ENCODE peak calls at places on chromosome 1, in six cellular contexts. One of them, this sample, is unnamed.

GRCh38 chr1:33435096-33435820 is 4.4 kb upstream of the PHC2 start:
- DNase-seq in heart left ventricle: no peak
- DNase-seq in MM.1S: no peak
- DNase-seq in ovary: no peak
- DNase-seq in keratinocyte: no peak
- DNase-seq in PC-3: peak; percentile 66
- DNase-seq in this sample: no peak

GRCh38 chr1:34929853-34930701 is 627 bp upstream of the DLGAP3 start:
- DNase-seq in ovary: no peak
- DNase-seq in keratinocyte: no peak
- DNase-seq in heart left ventricle: no peak
- DNase-seq in MM.1S: no peak
- DNase-seq in PC-3: no peak
- DNase-seq in this sample: no peak

GRCh38 chr1:221712198-221712684 is 29.6 kb downstream of the DUSP10 start:
- DNase-seq in MM.1S: no peak
- DNase-seq in keratinocyte: peak; percentile 33
- DNase-seq in PC-3: peak; percentile 71
- DNase-seq in ovary: no peak
- DNase-seq in heart left ventricle: no peak
- DNase-seq in this sample: peak; percentile 64

GRCh38 chr1:30314591-30314990 is 408.8 kb downstream of the MATN1 start:
- DNase-seq in heart left ventricle: no peak
- DNase-seq in MM.1S: no peak
- DNase-seq in ovary: no peak
- DNase-seq in keratinocyte: no peak
- DNase-seq in PC-3: no peak
- DNase-seq in this sample: no peak

GRCh38 chr1:59029768-59030167 is 245.9 kb upstream of the JUN start:
- DNase-seq in keratinocyte: no peak
- DNase-seq in heart left ventricle: no peak
- DNase-seq in ovary: no peak
- DNase-seq in PC-3: peak; percentile 79
- DNase-seq in MM.1S: no peak
- DNase-seq in this sample: no peak

GRCh38 chr1:76229279-76229977 is 154.9 kb downstream of the ST6GALNAC3 start:
- DNase-seq in keratinocyte: no peak
- DNase-seq in MM.1S: no peak
- DNase-seq in heart left ventricle: no peak
- DNase-seq in PC-3: no peak
- DNase-seq in ovary: no peak
- DNase-seq in this sample: no peak

GRCh38 chr1:86507935-86508582 is 38.8 kb upstream of the CLCA4 start:
- DNase-seq in heart left ventricle: no peak
- DNase-seq in PC-3: peak; percentile 50
- DNase-seq in ovary: no peak
- DNase-seq in keratinocyte: no peak
- DNase-seq in MM.1S: peak; percentile 19
- DNase-seq in this sample: no peak

GRCh38 chr1:160087118-160087662 is 5.9 kb downstream of the KCNJ9 start:
- DNase-seq in PC-3: no peak
- DNase-seq in heart left ventricle: no peak
- DNase-seq in keratinocyte: no peak
- DNase-seq in ovary: no peak
- DNase-seq in MM.1S: no peak
- DNase-seq in this sample: no peak

GRCh38 chr1:201535046-201535777 is 3.7 kb upstream of the NAV1 start:
- DNase-seq in MM.1S: no peak
- DNase-seq in keratinocyte: no peak
- DNase-seq in heart left ventricle: no peak
- DNase-seq in ovary: no peak
- DNase-seq in PC-3: peak; percentile 37
- DNase-seq in this sample: no peak

GRCh38 chr1:226884116-226884515 is 13.7 kb downstream of the PSEN2 start:
- DNase-seq in heart left ventricle: no peak
- DNase-seq in ovary: no peak
- DNase-seq in keratinocyte: no peak
- DNase-seq in PC-3: peak; percentile 32
- DNase-seq in MM.1S: no peak
- DNase-seq in this sample: no peak

GRCh38 chr1:220992705-220993052 is 113.4 kb downstream of the HLX start:
- DNase-seq in MM.1S: no peak
- DNase-seq in keratinocyte: no peak
- DNase-seq in PC-3: no peak
- DNase-seq in ovary: no peak
- DNase-seq in heart left ventricle: no peak
- DNase-seq in this sample: no peak

GRCh38 chr1:107016376-107016978 is 40.0 kb upstream of the PRMT6 start:
- DNase-seq in PC-3: no peak
- DNase-seq in heart left ventricle: no peak
- DNase-seq in keratinocyte: no peak
- DNase-seq in ovary: no peak
- DNase-seq in MM.1S: peak; percentile 41
- DNase-seq in this sample: no peak
- H3K4me3 ChIP-seq in PC-3: no peak overlapping the region
- H3K4me3 ChIP-seq in heart left ventricle: no peak overlapping the region
- H3K4me3 ChIP-seq in keratinocyte: no peak overlapping the region
- H3K4me3 ChIP-seq in ovary: no peak overlapping the region
- H3K4me3 ChIP-seq in MM.1S: peak overlapping the region; percentile 23
- H3K4me3 ChIP-seq in this sample: no peak overlapping the region

GRCh38 chr1:157558119-157558518 is 5.8 kb upstream of the FCRL5 start:
- DNase-seq in ovary: no peak
- DNase-seq in keratinocyte: no peak
- DNase-seq in MM.1S: no peak
- DNase-seq in PC-3: no peak
- DNase-seq in heart left ventricle: no peak
- DNase-seq in this sample: no peak

GRCh38 chr1:157566484-157567300 is 14.4 kb upstream of the FCRL5 start:
- DNase-seq in PC-3: no peak
- DNase-seq in ovary: no peak
- DNase-seq in heart left ventricle: no peak
- DNase-seq in MM.1S: no peak
- DNase-seq in keratinocyte: no peak
- DNase-seq in this sample: no peak

DNA sequence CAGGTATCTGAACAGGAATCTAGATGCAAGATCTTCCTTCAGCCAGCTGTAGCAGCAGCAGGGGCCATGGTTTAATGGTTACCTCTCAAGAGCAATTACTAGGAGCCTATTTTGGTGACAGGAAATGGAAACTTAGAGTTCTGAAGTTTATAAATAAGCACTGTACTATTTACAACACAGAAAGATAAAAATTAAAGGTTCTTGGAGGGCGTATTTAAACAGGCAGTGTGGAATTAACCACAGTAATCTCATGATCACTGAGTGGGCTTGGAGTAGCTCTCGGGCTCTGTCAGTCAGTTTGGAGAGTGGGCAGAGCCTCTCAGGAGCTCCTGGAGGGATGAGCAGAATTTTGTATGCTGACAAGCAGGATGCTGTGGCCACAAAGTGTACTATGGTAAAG is 10.2 kb upstream of the FCRL5 start:
- DNase-seq in ovary: no peak
- DNase-seq in keratinocyte: no peak
- DNase-seq in MM.1S: peak; percentile 87
- DNase-seq in heart left ventricle: no peak
- DNase-seq in PC-3: no peak
- DNase-seq in this sample: no peak
- TF ChIP-seq CTCF in ovary: no peak
- TF ChIP-seq CTCF in keratinocyte: no peak
- TF ChIP-seq CTCF in MM.1S: no peak
- TF ChIP-seq CTCF in heart left ventricle: no peak
- TF ChIP-seq CTCF in PC-3: no peak
- TF ChIP-seq CTCF in this sample: no peak

DNA sequence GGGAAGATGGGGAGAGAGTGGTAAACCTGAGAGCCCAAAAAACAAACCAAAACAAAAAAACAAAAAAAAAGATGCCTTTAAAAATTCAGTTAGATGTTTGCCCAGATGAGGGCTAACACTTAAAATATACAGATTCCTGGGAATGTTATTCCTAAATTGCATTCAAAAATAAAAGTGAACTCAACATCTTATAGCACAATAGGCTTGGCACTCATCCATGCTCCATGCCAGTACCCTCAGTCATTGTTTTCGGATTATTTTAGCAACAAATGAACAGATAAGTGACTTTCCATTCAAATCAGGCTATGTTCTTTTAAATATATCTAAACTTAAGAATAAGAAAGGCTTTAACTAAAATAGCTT is 3.7 kb downstream of the ATP1A1 start:
- DNase-seq in heart left ventricle: no peak
- DNase-seq in keratinocyte: no peak
- DNase-seq in MM.1S: no peak
- DNase-seq in ovary: no peak
- DNase-seq in PC-3: no peak
- DNase-seq in this sample: no peak
- H3K4me3 ChIP-seq in heart left ventricle: peak overlapping the region; percentile 86
- H3K4me3 ChIP-seq in keratinocyte: peak overlapping the region; percentile 44
- H3K4me3 ChIP-seq in MM.1S: no peak overlapping the region
- H3K4me3 ChIP-seq in ovary: no peak overlapping the region
- H3K4me3 ChIP-seq in PC-3: peak overlapping the region; percentile 78
- H3K4me3 ChIP-seq in this sample: no peak overlapping the region

GRCh38 chr1:203082571-203083462 is 3.0 kb downstream of the MYOG start:
- DNase-seq in PC-3: no peak
- DNase-seq in ovary: no peak
- DNase-seq in keratinocyte: no peak
- DNase-seq in heart left ventricle: no peak
- DNase-seq in MM.1S: peak; percentile 28
- DNase-seq in this sample: no peak

GRCh38 chr1:203085528-203086406 is at the start of gene MYOG:
- DNase-seq in ovary: no peak
- DNase-seq in MM.1S: no peak
- DNase-seq in heart left ventricle: no peak
- DNase-seq in PC-3: no peak
- DNase-seq in keratinocyte: no peak
- DNase-seq in this sample: no peak

GRCh38 chr1:203086992-203087763 is 1.4 kb upstream of the MYOG start:
- DNase-seq in PC-3: no peak
- DNase-seq in ovary: no peak
- DNase-seq in MM.1S: no peak
- DNase-seq in keratinocyte: no peak
- DNase-seq in heart left ventricle: no peak
- DNase-seq in this sample: no peak

GRCh38 chr1:203083463-203083921 is 2.3 kb downstream of the MYOG start:
- DNase-seq in heart left ventricle: no peak
- DNase-seq in keratinocyte: no peak
- DNase-seq in MM.1S: no peak
- DNase-seq in PC-3: no peak
- DNase-seq in ovary: no peak
- DNase-seq in this sample: no peak

DNA sequence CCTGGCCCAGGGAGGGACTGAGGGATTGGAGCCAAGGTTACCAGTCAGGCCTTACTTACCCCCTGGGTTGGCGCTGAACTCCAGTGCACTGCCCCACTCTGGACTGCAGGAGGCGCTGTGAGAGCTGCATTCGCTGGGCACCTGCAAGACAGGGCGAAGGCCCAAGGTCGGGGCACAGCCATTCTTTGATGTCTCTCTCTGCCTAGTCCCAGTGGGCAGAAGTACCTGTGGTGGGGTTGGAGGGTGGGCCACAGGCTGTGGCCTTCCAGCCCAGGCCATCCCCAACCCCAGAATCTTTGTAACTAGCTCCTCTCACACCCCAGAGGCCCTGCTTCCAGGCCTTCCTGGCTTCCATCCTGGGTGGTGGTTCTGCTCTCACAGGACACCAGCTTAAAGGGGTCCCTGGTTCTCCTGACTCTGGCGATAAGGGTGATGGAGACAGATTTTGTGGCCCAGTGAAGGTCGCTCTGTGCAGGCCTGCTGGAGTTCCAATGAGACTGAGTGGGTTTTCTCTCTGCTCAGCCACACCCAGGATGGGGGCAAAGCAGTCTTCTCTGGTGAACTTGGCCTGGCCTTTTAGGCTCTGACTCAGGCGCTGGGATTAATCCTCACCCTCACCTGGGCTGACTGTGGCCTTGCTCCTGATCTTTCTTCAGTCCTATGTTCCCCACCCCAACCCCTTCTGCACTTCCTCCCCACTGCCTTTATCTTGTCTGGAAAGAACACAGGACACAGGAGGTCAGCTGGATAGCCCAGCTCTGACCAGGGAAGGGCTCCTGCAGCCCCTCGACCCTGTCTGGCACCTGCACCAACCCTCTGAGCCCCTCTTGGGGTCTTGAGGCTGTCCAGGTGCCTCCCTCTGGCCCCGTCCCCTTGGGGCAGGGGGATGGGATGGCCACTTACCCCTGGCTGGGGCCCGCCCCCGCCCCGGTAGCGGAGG is 954 bp downstream of the MYOG start:
- DNase-seq in MM.1S: peak; percentile 23
- DNase-seq in heart left ventricle: no peak
- DNase-seq in keratinocyte: no peak
- DNase-seq in ovary: no peak
- DNase-seq in PC-3: peak; percentile 42
- DNase-seq in this sample: no peak
- TF ChIP-seq CTCF in MM.1S: peak; percentile 64
- TF ChIP-seq CTCF in heart left ventricle: peak; percentile 17
- TF ChIP-seq CTCF in keratinocyte: peak; percentile 69
- TF ChIP-seq CTCF in ovary: no peak
- TF ChIP-seq CTCF in PC-3: peak; percentile 78
- TF ChIP-seq CTCF in this sample: peak; percentile 48

GRCh38 chr1:204844326-204844725 is 26.3 kb upstream of the NFASC start:
- DNase-seq in ovary: no peak
- DNase-seq in keratinocyte: no peak
- DNase-seq in MM.1S: no peak
- DNase-seq in PC-3: no peak
- DNase-seq in heart left ventricle: no peak
- DNase-seq in this sample: no peak

GRCh38 chr1:204842892-204843291 is 27.8 kb upstream of the NFASC start:
- DNase-seq in keratinocyte: no peak
- DNase-seq in heart left ventricle: no peak
- DNase-seq in MM.1S: peak; percentile 64
- DNase-seq in ovary: no peak
- DNase-seq in PC-3: no peak
- DNase-seq in this sample: peak; percentile 14

GRCh38 chr1:204841798-204842197 is 28.9 kb upstream of the NFASC start:
- DNase-seq in ovary: no peak
- DNase-seq in keratinocyte: no peak
- DNase-seq in PC-3: no peak
- DNase-seq in MM.1S: peak; percentile 94
- DNase-seq in heart left ventricle: no peak
- DNase-seq in this sample: no peak

GRCh38 chr1:204841316-204841715 is 29.3 kb upstream of the NFASC start:
- DNase-seq in keratinocyte: no peak
- DNase-seq in heart left ventricle: no peak
- DNase-seq in ovary: no peak
- DNase-seq in PC-3: no peak
- DNase-seq in MM.1S: no peak
- DNase-seq in this sample: no peak

DNA sequence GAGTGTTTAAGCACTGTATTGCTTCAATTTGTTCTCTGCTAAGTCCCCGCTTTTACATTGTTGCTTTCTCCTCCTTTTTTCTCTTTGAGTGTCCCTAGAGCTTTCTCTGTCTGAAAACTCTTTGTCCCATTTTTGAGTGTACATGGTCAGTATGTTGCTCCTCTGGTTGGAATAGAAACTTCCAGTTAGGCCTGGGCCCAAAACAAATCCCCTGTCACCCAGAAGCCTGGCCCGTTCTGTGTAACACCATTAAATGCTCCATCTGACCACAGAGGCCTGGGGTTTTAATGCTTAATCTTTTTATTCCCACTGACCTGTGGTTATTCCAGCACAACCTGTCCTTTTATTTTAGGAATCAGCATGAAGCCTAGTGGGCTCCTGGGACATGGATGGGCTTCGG is 28.3 kb upstream of the NFASC start:
- DNase-seq in keratinocyte: no peak
- DNase-seq in PC-3: no peak
- DNase-seq in MM.1S: no peak
- DNase-seq in ovary: no peak
- DNase-seq in heart left ventricle: no peak
- DNase-seq in this sample: no peak
- H3K4me3 ChIP-seq in keratinocyte: no peak overlapping the region
- H3K4me3 ChIP-seq in PC-3: no peak overlapping the region
- H3K4me3 ChIP-seq in MM.1S: no peak overlapping the region
- H3K4me3 ChIP-seq in ovary: no peak overlapping the region
- H3K4me3 ChIP-seq in heart left ventricle: no peak overlapping the region
- H3K4me3 ChIP-seq in this sample: no peak overlapping the region

This sample was measured in AG09309.